ENCODE peak calls at places on chromosomes 5 and 9, in seven cellular contexts. One of them, this sample, is unnamed.

GRCh38 chr5:109155625-109156024 is 254.1 kb downstream of the PJA2 start:
- DNase-seq in RKO: no peak
- DNase-seq in B cell: no peak
- DNase-seq in omental fat pad: no peak
- DNase-seq in cerebellar cortex: no peak
- DNase-seq in activated CD8-positive, alpha-beta memory T cell treated with anti-CD3 and anti-CD28 coated beads, Interleukin-2, amount 50 U/mL, for 4 hours: no peak
- DNase-seq in NCI-H226: no peak
- DNase-seq in this sample: no peak

GRCh38 chr5:142244440-142244839 is 80.4 kb downstream of the SPRY4 start:
- DNase-seq in RKO: no peak
- DNase-seq in B cell: no peak
- DNase-seq in omental fat pad: no peak
- DNase-seq in cerebellar cortex: no peak
- DNase-seq in activated CD8-positive, alpha-beta memory T cell treated with anti-CD3 and anti-CD28 coated beads, Interleukin-2, amount 50 U/mL, for 4 hours: no peak
- DNase-seq in NCI-H226: no peak
- DNase-seq in this sample: no peak

GRCh38 chr9:119020284-119020683 is 349.0 kb downstream of the BRINP1 start:
- DNase-seq in RKO: no peak
- DNase-seq in B cell: no peak
- DNase-seq in omental fat pad: no peak
- DNase-seq in cerebellar cortex: no peak
- DNase-seq in activated CD8-positive, alpha-beta memory T cell treated with anti-CD3 and anti-CD28 coated beads, Interleukin-2, amount 50 U/mL, for 4 hours: no peak
- DNase-seq in NCI-H226: no peak
- DNase-seq in this sample: no peak

GRCh38 chr9:35333551-35333950 is 156.4 kb upstream of the RUSC2 start:
- DNase-seq in RKO: peak
- DNase-seq in B cell: no peak
- DNase-seq in omental fat pad: no peak
- DNase-seq in cerebellar cortex: no peak
- DNase-seq in activated CD8-positive, alpha-beta memory T cell treated with anti-CD3 and anti-CD28 coated beads, Interleukin-2, amount 50 U/mL, for 4 hours: no peak
- DNase-seq in NCI-H226: peak
- DNase-seq in this sample: no peak

GRCh38 chr9:99485461-99485860 is 263.4 kb downstream of the SEC61B start:
- DNase-seq in RKO: no peak
- DNase-seq in B cell: no peak
- DNase-seq in omental fat pad: no peak
- DNase-seq in cerebellar cortex: no peak
- DNase-seq in activated CD8-positive, alpha-beta memory T cell treated with anti-CD3 and anti-CD28 coated beads, Interleukin-2, amount 50 U/mL, for 4 hours: no peak
- DNase-seq in NCI-H226: peak
- DNase-seq in this sample: no peak

GRCh38 chr5:174837919-174838902 is 113.8 kb downstream of the MSX2 start:
- DNase-seq in RKO: no peak
- DNase-seq in B cell: no peak
- DNase-seq in omental fat pad: no peak
- DNase-seq in cerebellar cortex: no peak
- DNase-seq in activated CD8-positive, alpha-beta memory T cell treated with anti-CD3 and anti-CD28 coated beads, Interleukin-2, amount 50 U/mL, for 4 hours: no peak
- DNase-seq in NCI-H226: no peak
- DNase-seq in this sample: no peak

GRCh38 chr5:69331528-69332445 is 814 bp downstream of the CCDC125 start:
- DNase-seq in RKO: peak
- DNase-seq in B cell: peak
- DNase-seq in omental fat pad: no peak
- DNase-seq in cerebellar cortex: peak
- DNase-seq in activated CD8-positive, alpha-beta memory T cell treated with anti-CD3 and anti-CD28 coated beads, Interleukin-2, amount 50 U/mL, for 4 hours: no peak
- DNase-seq in NCI-H226: no peak
- DNase-seq in this sample: no peak

GRCh38 chr5:40332945-40333344 is 346.8 kb upstream of the PTGER4 start:
- DNase-seq in RKO: no peak
- DNase-seq in B cell: no peak
- DNase-seq in omental fat pad: no peak
- DNase-seq in cerebellar cortex: no peak
- DNase-seq in activated CD8-positive, alpha-beta memory T cell treated with anti-CD3 and anti-CD28 coated beads, Interleukin-2, amount 50 U/mL, for 4 hours: no peak
- DNase-seq in NCI-H226: no peak
- DNase-seq in this sample: no peak

GRCh38 chr5:127229185-127229889 is 61.3 kb upstream of the MEGF10 start:
- DNase-seq in RKO: peak
- DNase-seq in B cell: peak
- DNase-seq in omental fat pad: no peak
- DNase-seq in cerebellar cortex: no peak
- DNase-seq in activated CD8-positive, alpha-beta memory T cell treated with anti-CD3 and anti-CD28 coated beads, Interleukin-2, amount 50 U/mL, for 4 hours: peak
- DNase-seq in NCI-H226: no peak
- DNase-seq in this sample: peak

GRCh38 chr9:87381050-87381711 is 116.5 kb upstream of the DAPK1 start:
- DNase-seq in RKO: no peak
- DNase-seq in B cell: no peak
- DNase-seq in omental fat pad: no peak
- DNase-seq in cerebellar cortex: no peak
- DNase-seq in activated CD8-positive, alpha-beta memory T cell treated with anti-CD3 and anti-CD28 coated beads, Interleukin-2, amount 50 U/mL, for 4 hours: no peak
- DNase-seq in NCI-H226: peak
- DNase-seq in this sample: no peak

GRCh38 chr5:171673328-171673727 is 112.3 kb upstream of the SMIM23 start:
- DNase-seq in RKO: no peak
- DNase-seq in B cell: no peak
- DNase-seq in omental fat pad: no peak
- DNase-seq in cerebellar cortex: no peak
- DNase-seq in activated CD8-positive, alpha-beta memory T cell treated with anti-CD3 and anti-CD28 coated beads, Interleukin-2, amount 50 U/mL, for 4 hours: no peak
- DNase-seq in NCI-H226: no peak
- DNase-seq in this sample: no peak

GRCh38 chr5:57915536-57915935 is 432.9 kb upstream of the ACTBL2 start:
- DNase-seq in RKO: no peak
- DNase-seq in B cell: no peak
- DNase-seq in omental fat pad: no peak
- DNase-seq in cerebellar cortex: no peak
- DNase-seq in activated CD8-positive, alpha-beta memory T cell treated with anti-CD3 and anti-CD28 coated beads, Interleukin-2, amount 50 U/mL, for 4 hours: no peak
- DNase-seq in NCI-H226: no peak
- DNase-seq in this sample: no peak

GRCh38 chr5:53543401-53543800 is 17.0 kb upstream of the NDUFS4 start:
- DNase-seq in RKO: no peak
- DNase-seq in B cell: no peak
- DNase-seq in omental fat pad: no peak
- DNase-seq in cerebellar cortex: no peak
- DNase-seq in activated CD8-positive, alpha-beta memory T cell treated with anti-CD3 and anti-CD28 coated beads, Interleukin-2, amount 50 U/mL, for 4 hours: no peak
- DNase-seq in NCI-H226: peak
- DNase-seq in this sample: no peak

GRCh38 chr5:170182461-170182860 is 50.3 kb upstream of the C5orf58 start:
- DNase-seq in RKO: no peak
- DNase-seq in B cell: no peak
- DNase-seq in omental fat pad: no peak
- DNase-seq in cerebellar cortex: no peak
- DNase-seq in activated CD8-positive, alpha-beta memory T cell treated with anti-CD3 and anti-CD28 coated beads, Interleukin-2, amount 50 U/mL, for 4 hours: no peak
- DNase-seq in NCI-H226: no peak
- DNase-seq in this sample: no peak

GRCh38 chr5:162283611-162284010 is 216.0 kb downstream of the GABRG2 start:
- DNase-seq in RKO: no peak
- DNase-seq in B cell: no peak
- DNase-seq in omental fat pad: no peak
- DNase-seq in cerebellar cortex: no peak
- DNase-seq in activated CD8-positive, alpha-beta memory T cell treated with anti-CD3 and anti-CD28 coated beads, Interleukin-2, amount 50 U/mL, for 4 hours: no peak
- DNase-seq in NCI-H226: no peak
- DNase-seq in this sample: no peak

GRCh38 chr5:14326035-14326909 is 183.1 kb downstream of the TRIO start:
- DNase-seq in RKO: no peak
- DNase-seq in B cell: no peak
- DNase-seq in omental fat pad: no peak
- DNase-seq in cerebellar cortex: peak
- DNase-seq in activated CD8-positive, alpha-beta memory T cell treated with anti-CD3 and anti-CD28 coated beads, Interleukin-2, amount 50 U/mL, for 4 hours: no peak
- DNase-seq in NCI-H226: no peak
- DNase-seq in this sample: no peak

GRCh38 chr9:122378236-122378635 is 7.4 kb downstream of the PTGS1 start:
- DNase-seq in RKO: no peak
- DNase-seq in B cell: no peak
- DNase-seq in omental fat pad: peak
- DNase-seq in cerebellar cortex: no peak
- DNase-seq in activated CD8-positive, alpha-beta memory T cell treated with anti-CD3 and anti-CD28 coated beads, Interleukin-2, amount 50 U/mL, for 4 hours: no peak
- DNase-seq in NCI-H226: no peak
- DNase-seq in this sample: no peak

GRCh38 chr5:454936-455335 is 12.0 kb downstream of the EXOC3 start:
- DNase-seq in RKO: no peak
- DNase-seq in B cell: no peak
- DNase-seq in omental fat pad: no peak
- DNase-seq in cerebellar cortex: no peak
- DNase-seq in activated CD8-positive, alpha-beta memory T cell treated with anti-CD3 and anti-CD28 coated beads, Interleukin-2, amount 50 U/mL, for 4 hours: peak
- DNase-seq in NCI-H226: no peak
- DNase-seq in this sample: no peak

GRCh38 chr5:38453506-38453905 is 102.9 kb downstream of the LIFR start:
- DNase-seq in RKO: no peak
- DNase-seq in B cell: no peak
- DNase-seq in omental fat pad: no peak
- DNase-seq in cerebellar cortex: no peak
- DNase-seq in activated CD8-positive, alpha-beta memory T cell treated with anti-CD3 and anti-CD28 coated beads, Interleukin-2, amount 50 U/mL, for 4 hours: no peak
- DNase-seq in NCI-H226: no peak
- DNase-seq in this sample: peak

GRCh38 chr5:122942164-122942914 is 94.2 kb downstream of the PPIC start:
- DNase-seq in RKO: no peak
- DNase-seq in B cell: no peak
- DNase-seq in omental fat pad: no peak
- DNase-seq in cerebellar cortex: no peak
- DNase-seq in activated CD8-positive, alpha-beta memory T cell treated with anti-CD3 and anti-CD28 coated beads, Interleukin-2, amount 50 U/mL, for 4 hours: no peak
- DNase-seq in NCI-H226: peak
- DNase-seq in this sample: no peak

GRCh38 chr5:671459-672328 is 21.5 kb downstream of the TPPP start:
- DNase-seq in RKO: peak
- DNase-seq in B cell: peak
- DNase-seq in omental fat pad: no peak
- DNase-seq in cerebellar cortex: peak
- DNase-seq in activated CD8-positive, alpha-beta memory T cell treated with anti-CD3 and anti-CD28 coated beads, Interleukin-2, amount 50 U/mL, for 4 hours: peak
- DNase-seq in NCI-H226: peak
- DNase-seq in this sample: peak

GRCh38 chr5:15260347-15261278 is 239.4 kb upstream of the FBXL7 start:
- DNase-seq in RKO: no peak
- DNase-seq in B cell: no peak
- DNase-seq in omental fat pad: no peak
- DNase-seq in cerebellar cortex: no peak
- DNase-seq in activated CD8-positive, alpha-beta memory T cell treated with anti-CD3 and anti-CD28 coated beads, Interleukin-2, amount 50 U/mL, for 4 hours: no peak
- DNase-seq in NCI-H226: no peak
- DNase-seq in this sample: no peak

GRCh38 chr5:174120436-174120835 is 74.9 kb downstream of the NSG2 start:
- DNase-seq in RKO: no peak
- DNase-seq in B cell: no peak
- DNase-seq in omental fat pad: no peak
- DNase-seq in cerebellar cortex: no peak
- DNase-seq in activated CD8-positive, alpha-beta memory T cell treated with anti-CD3 and anti-CD28 coated beads, Interleukin-2, amount 50 U/mL, for 4 hours: no peak
- DNase-seq in NCI-H226: no peak
- DNase-seq in this sample: no peak

GRCh38 chr9:77575785-77576184 is 72.3 kb downstream of the GNA14 start:
- DNase-seq in RKO: peak
- DNase-seq in B cell: no peak
- DNase-seq in omental fat pad: no peak
- DNase-seq in cerebellar cortex: no peak
- DNase-seq in activated CD8-positive, alpha-beta memory T cell treated with anti-CD3 and anti-CD28 coated beads, Interleukin-2, amount 50 U/mL, for 4 hours: no peak
- DNase-seq in NCI-H226: no peak
- DNase-seq in this sample: no peak

GRCh38 chr9:114864471-114864870 is 58.6 kb upstream of the TNFSF15 start:
- DNase-seq in RKO: no peak
- DNase-seq in B cell: no peak
- DNase-seq in omental fat pad: no peak
- DNase-seq in cerebellar cortex: no peak
- DNase-seq in activated CD8-positive, alpha-beta memory T cell treated with anti-CD3 and anti-CD28 coated beads, Interleukin-2, amount 50 U/mL, for 4 hours: no peak
- DNase-seq in NCI-H226: no peak
- DNase-seq in this sample: no peak

GRCh38 chr5:172795401-172795977 is 24.5 kb upstream of the DUSP1 start:
- DNase-seq in RKO: no peak
- DNase-seq in B cell: no peak
- DNase-seq in omental fat pad: peak
- DNase-seq in cerebellar cortex: no peak
- DNase-seq in activated CD8-positive, alpha-beta memory T cell treated with anti-CD3 and anti-CD28 coated beads, Interleukin-2, amount 50 U/mL, for 4 hours: no peak
- DNase-seq in NCI-H226: peak
- DNase-seq in this sample: no peak

GRCh38 chr5:74281191-74281590 is 359.3 kb downstream of the ENC1 start:
- DNase-seq in RKO: no peak
- DNase-seq in B cell: no peak
- DNase-seq in omental fat pad: no peak
- DNase-seq in cerebellar cortex: no peak
- DNase-seq in activated CD8-positive, alpha-beta memory T cell treated with anti-CD3 and anti-CD28 coated beads, Interleukin-2, amount 50 U/mL, for 4 hours: no peak
- DNase-seq in NCI-H226: no peak
- DNase-seq in this sample: no peak

GRCh38 chr5:97182571-97183099 is 412 bp downstream of the RIOK2 start:
- DNase-seq in RKO: peak
- DNase-seq in B cell: peak
- DNase-seq in omental fat pad: no peak
- DNase-seq in cerebellar cortex: no peak
- DNase-seq in activated CD8-positive, alpha-beta memory T cell treated with anti-CD3 and anti-CD28 coated beads, Interleukin-2, amount 50 U/mL, for 4 hours: no peak
- DNase-seq in NCI-H226: no peak
- DNase-seq in this sample: no peak

GRCh38 chr5:171776747-171777419 is 8.7 kb upstream of the SMIM23 start:
- DNase-seq in RKO: no peak
- DNase-seq in B cell: no peak
- DNase-seq in omental fat pad: no peak
- DNase-seq in cerebellar cortex: no peak
- DNase-seq in activated CD8-positive, alpha-beta memory T cell treated with anti-CD3 and anti-CD28 coated beads, Interleukin-2, amount 50 U/mL, for 4 hours: no peak
- DNase-seq in NCI-H226: no peak
- DNase-seq in this sample: no peak

GRCh38 chr5:10667431-10668057 is 93.5 kb downstream of the DAP start:
- DNase-seq in RKO: no peak
- DNase-seq in B cell: no peak
- DNase-seq in omental fat pad: no peak
- DNase-seq in cerebellar cortex: no peak
- DNase-seq in activated CD8-positive, alpha-beta memory T cell treated with anti-CD3 and anti-CD28 coated beads, Interleukin-2, amount 50 U/mL, for 4 hours: no peak
- DNase-seq in NCI-H226: no peak
- DNase-seq in this sample: no peak

GRCh38 chr5:64784451-64785025 is 15.8 kb downstream of the CWC27 start:
- DNase-seq in RKO: peak
- DNase-seq in B cell: no peak
- DNase-seq in omental fat pad: peak
- DNase-seq in cerebellar cortex: peak
- DNase-seq in activated CD8-positive, alpha-beta memory T cell treated with anti-CD3 and anti-CD28 coated beads, Interleukin-2, amount 50 U/mL, for 4 hours: peak
- DNase-seq in NCI-H226: peak
- DNase-seq in this sample: peak

GRCh38 chr5:56327810-56328209 is 94.7 kb upstream of the ANKRD55 start:
- DNase-seq in RKO: no peak
- DNase-seq in B cell: no peak
- DNase-seq in omental fat pad: no peak
- DNase-seq in cerebellar cortex: no peak
- DNase-seq in activated CD8-positive, alpha-beta memory T cell treated with anti-CD3 and anti-CD28 coated beads, Interleukin-2, amount 50 U/mL, for 4 hours: peak
- DNase-seq in NCI-H226: no peak
- DNase-seq in this sample: peak

GRCh38 chr5:151678146-151678545 is 8.6 kb downstream of the SPARC start:
- DNase-seq in RKO: no peak
- DNase-seq in B cell: no peak
- DNase-seq in omental fat pad: no peak
- DNase-seq in cerebellar cortex: no peak
- DNase-seq in activated CD8-positive, alpha-beta memory T cell treated with anti-CD3 and anti-CD28 coated beads, Interleukin-2, amount 50 U/mL, for 4 hours: no peak
- DNase-seq in NCI-H226: no peak
- DNase-seq in this sample: no peak

GRCh38 chr9:98356953-98357352 is 101.5 kb upstream of the TBC1D2 start:
- DNase-seq in RKO: no peak
- DNase-seq in B cell: no peak
- DNase-seq in omental fat pad: no peak
- DNase-seq in cerebellar cortex: no peak
- DNase-seq in activated CD8-positive, alpha-beta memory T cell treated with anti-CD3 and anti-CD28 coated beads, Interleukin-2, amount 50 U/mL, for 4 hours: no peak
- DNase-seq in NCI-H226: no peak
- DNase-seq in this sample: no peak

GRCh38 chr9:127805620-127806019 is 2.9 kb downstream of the FPGS start:
- DNase-seq in RKO: peak
- DNase-seq in B cell: peak
- DNase-seq in omental fat pad: no peak
- DNase-seq in cerebellar cortex: no peak
- DNase-seq in activated CD8-positive, alpha-beta memory T cell treated with anti-CD3 and anti-CD28 coated beads, Interleukin-2, amount 50 U/mL, for 4 hours: no peak
- DNase-seq in NCI-H226: no peak
- DNase-seq in this sample: no peak

GRCh38 chr9:27395484-27395921 is 98.6 kb upstream of the EQTN start:
- DNase-seq in RKO: no peak
- DNase-seq in B cell: no peak
- DNase-seq in omental fat pad: no peak
- DNase-seq in cerebellar cortex: no peak
- DNase-seq in activated CD8-positive, alpha-beta memory T cell treated with anti-CD3 and anti-CD28 coated beads, Interleukin-2, amount 50 U/mL, for 4 hours: no peak
- DNase-seq in NCI-H226: no peak
- DNase-seq in this sample: no peak